ENCODE peak calls at places on chromosome 13, in six cellular contexts. J is effector memory CD4-positive, alpha-beta T cell; P is colonic mucosa; I is mammary epithelial cell; G is CD8-positive, alpha-beta memory T cell; W is CD8-positive, alpha-beta T cell. E is an unnamed sample. For H3K4me1, the result is how much of the 10 kb centered on the place peaks cover.

GRCh38 chr13:87274209-87274819 is 396.9 kb upstream of the SLITRK5 start:
- DNase-seq in W (no peak), J (no peak), I (peak), P (peak), G (no peak), E (peak)

GRCh38 chr13:23679214-23679613 is 109.0 kb downstream of the TNFRSF19 start:
- DNase-seq in W (no peak), I (no peak), P (no peak), G (no peak), J (no peak), E (no peak)

GRCh38 chr13:33052446-33052845 is 36.2 kb downstream of the KL start:
- DNase-seq in W (no peak), P (no peak), G (no peak), J (no peak), I (no peak), E (no peak)

GRCh38 chr13:86080340-86080995 is 281.2 kb upstream of the SLITRK6 start:
- DNase-seq in I (no peak), J (no peak), W (no peak), G (no peak), P (no peak), E (no peak)

GRCh38 chr13:107573184-107573583 is 642.2 kb downstream of the LIG4 start:
- DNase-seq in I (no peak), W (no peak), J (no peak), G (no peak), P (no peak), E (no peak)

GRCh38 chr13:32323912-32324311 is 8.6 kb downstream of the BRCA2 start:
- DNase-seq in I (peak), J (no peak), P (no peak), G (no peak), W (no peak), E (no peak)

GRCh38 chr13:96238241-96238640 is 148.3 kb downstream of the HS6ST3 start:
- DNase-seq in P (no peak), I (no peak), W (no peak), G (no peak), J (no peak), E (no peak)

GRCh38 chr13:95128045-95128643 is 173.1 kb downstream of the ABCC4 start:
- DNase-seq in G (no peak), P (no peak), I (no peak), W (no peak), J (no peak), E (no peak)

GRCh38 chr13:73698859-73699258 is 435.3 kb downstream of the KLF12 start:
- DNase-seq in P (no peak), W (no peak), I (no peak), G (no peak), J (no peak), E (no peak)

GRCh38 chr13:94764576-94765321 is 52.4 kb upstream of the SOX21 start:
- DNase-seq in P (no peak), G (no peak), W (no peak), J (no peak), I (no peak), E (no peak)

GRCh38 chr13:107111248-107111647 is 543.3 kb upstream of the ARGLU1 start:
- DNase-seq in G (no peak), I (no peak), W (no peak), P (no peak), J (no peak), E (no peak)

GRCh38 chr13:83350569-83350968 is 531.7 kb downstream of the SLITRK1 start:
- DNase-seq in J (no peak), P (no peak), G (no peak), W (no peak), I (peak), E (no peak)

GRCh38 chr13:99967884-99968520 is 3.6 kb downstream of the ZIC5 start:
- DNase-seq in J (no peak), I (no peak), P (no peak), G (no peak), W (no peak), E (no peak)

GRCh38 chr13:46369506-46370268 is 17.4 kb downstream of the RUBCNL start:
- DNase-seq in I (peak), G (no peak), J (no peak), W (no peak), P (no peak), E (no peak)

GRCh38 chr13:32222046-32222676 is 93.0 kb downstream of the ZAR1L start:
- DNase-seq in I (no peak), W (no peak), P (no peak), G (no peak), J (no peak), E (no peak)

GRCh38 chr13:113884821-113885220 is 20.9 kb upstream of the GAS6 start:
- DNase-seq in G (no peak), P (no peak), J (no peak), I (no peak), W (no peak), E (no peak)

GRCh38 chr13:114142640-114143490 is 10.4 kb upstream of the RASA3 start:
- DNase-seq in W (peak), G (peak), J (peak), P (peak), I (no peak), E (no peak)

GRCh38 chr13:94433055-94433947 is 46.2 kb downstream of the DCT start:
- DNase-seq in W (no peak), G (no peak), I (no peak), P (no peak), J (no peak), E (no peak)

DNA sequence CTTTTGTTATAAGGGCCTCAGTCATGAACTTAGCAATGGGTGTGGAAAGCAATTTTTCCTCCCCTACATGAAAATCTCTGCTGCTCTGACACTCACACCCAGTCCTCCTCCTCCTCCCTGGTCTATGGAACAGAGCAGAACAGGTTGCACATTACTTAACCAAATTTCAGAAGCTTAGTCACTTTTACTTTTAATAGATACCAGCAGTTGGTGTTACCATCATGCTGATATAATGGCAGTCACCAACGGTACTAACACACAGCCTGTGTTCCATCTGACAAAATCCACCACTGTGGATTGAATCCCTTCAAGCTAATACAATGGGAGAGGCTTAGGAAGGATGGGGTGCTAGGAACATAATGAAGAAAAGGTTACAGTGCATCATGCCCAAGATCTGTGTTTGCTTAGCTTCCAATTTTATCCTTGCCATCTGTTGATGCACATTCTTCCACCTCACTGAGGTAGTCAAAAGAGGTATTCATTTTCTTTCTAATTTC is 9.8 kb downstream of the TPT1 start:
- DNase-seq in P (no peak), G (no peak), J (no peak), W (no peak), I (peak), E (no peak)
- H3K4me1 ChIP-seq in P (under half), G (half or more), J (half or more), W (half or more), I (half or more), E (under half)

GRCh38 chr13:27261376-27261775 is 9.3 kb upstream of the RASL11A start:
- DNase-seq in I (no peak), J (no peak), G (no peak), W (no peak), P (no peak), E (no peak)

GRCh38 chr13:27264648-27265047 is 6.0 kb upstream of the RASL11A start:
- DNase-seq in W (no peak), P (no peak), G (no peak), I (no peak), J (no peak), E (no peak)

GRCh38 chr13:27264181-27264580 is 6.4 kb upstream of the RASL11A start:
- DNase-seq in G (no peak), I (no peak), P (no peak), J (no peak), W (no peak), E (no peak)

GRCh38 chr13:27262546-27262945 is 8.1 kb upstream of the RASL11A start:
- DNase-seq in W (no peak), J (no peak), P (no peak), I (no peak), G (no peak), E (no peak)

DNA sequence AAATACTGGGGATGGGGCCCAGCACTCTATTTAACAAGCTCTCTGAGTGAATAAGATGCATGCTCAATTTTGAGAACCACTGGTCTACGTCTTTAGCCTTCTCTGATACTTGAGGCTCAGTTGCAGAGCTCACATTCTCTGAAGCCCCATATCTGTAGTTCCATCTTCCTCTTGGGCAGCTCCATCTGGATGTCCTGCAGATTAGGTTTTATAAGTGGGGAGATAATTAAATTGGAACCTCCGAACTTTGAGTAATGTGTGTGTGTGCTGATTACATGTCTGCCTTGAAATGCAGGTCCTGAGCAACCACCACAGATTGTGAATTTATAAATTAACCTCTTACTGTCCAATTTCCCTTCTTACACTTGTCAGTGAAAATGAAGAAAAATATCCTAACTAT is 7.2 kb upstream of the RASL11A start:
- DNase-seq in G (no peak), W (no peak), I (no peak), J (no peak), P (no peak), E (no peak)
- H3K4me1 ChIP-seq in G (under half), W (under half), I (under half), J (under half), P (under half), E (under half)

DNA sequence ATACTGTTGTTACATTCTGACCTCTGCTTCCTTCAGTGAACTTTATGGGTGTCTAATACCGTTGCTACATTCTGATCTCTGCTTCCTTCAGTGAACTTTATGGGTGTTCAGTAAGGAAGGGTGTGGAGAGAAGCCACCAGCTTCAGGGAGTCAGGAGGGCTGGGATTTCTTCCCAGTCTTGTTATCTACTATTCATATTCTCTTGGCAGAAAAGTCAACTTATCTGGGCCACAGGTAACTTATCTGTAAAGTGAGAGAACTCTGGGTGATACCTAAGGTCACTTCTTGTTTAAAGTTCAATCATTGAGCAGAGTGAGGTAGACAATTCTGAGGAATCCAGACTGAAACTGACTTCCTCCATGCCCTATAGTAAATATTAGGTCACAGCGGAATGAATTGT is 71.2 kb upstream of the STK24 start:
- DNase-seq in I (no peak), J (no peak), P (peak), G (no peak), W (no peak), E (no peak)
- H3K4me1 ChIP-seq in I (under half), J (under half), P (under half), G (under half), W (under half), E (under half)

GRCh38 chr13:50651916-50652315 is 191.6 kb downstream of the DLEU7 start:
- DNase-seq in W (no peak), J (no peak), G (no peak), I (no peak), P (no peak), E (no peak)
- H3K4me1 ChIP-seq in W (under half), J (under half), G (under half), I (under half), P (under half), E (under half)

GRCh38 chr13:78598933-78599332 is 4.4 kb downstream of the POU4F1 start:
- DNase-seq in P (no peak), W (no peak), G (no peak), I (no peak), J (no peak), E (no peak)
- H3K4me1 ChIP-seq in P (under half), W (under half), G (under half), I (under half), J (under half), E (under half)

GRCh38 chr13:44874176-44874575 is 115.1 kb downstream of the NUFIP1 start:
- DNase-seq in G (no peak), I (no peak), P (no peak), W (no peak), J (no peak), E (no peak)
- H3K4me1 ChIP-seq in G (under half), I (under half), P (under half), W (under half), J (under half), E (under half)

DNA sequence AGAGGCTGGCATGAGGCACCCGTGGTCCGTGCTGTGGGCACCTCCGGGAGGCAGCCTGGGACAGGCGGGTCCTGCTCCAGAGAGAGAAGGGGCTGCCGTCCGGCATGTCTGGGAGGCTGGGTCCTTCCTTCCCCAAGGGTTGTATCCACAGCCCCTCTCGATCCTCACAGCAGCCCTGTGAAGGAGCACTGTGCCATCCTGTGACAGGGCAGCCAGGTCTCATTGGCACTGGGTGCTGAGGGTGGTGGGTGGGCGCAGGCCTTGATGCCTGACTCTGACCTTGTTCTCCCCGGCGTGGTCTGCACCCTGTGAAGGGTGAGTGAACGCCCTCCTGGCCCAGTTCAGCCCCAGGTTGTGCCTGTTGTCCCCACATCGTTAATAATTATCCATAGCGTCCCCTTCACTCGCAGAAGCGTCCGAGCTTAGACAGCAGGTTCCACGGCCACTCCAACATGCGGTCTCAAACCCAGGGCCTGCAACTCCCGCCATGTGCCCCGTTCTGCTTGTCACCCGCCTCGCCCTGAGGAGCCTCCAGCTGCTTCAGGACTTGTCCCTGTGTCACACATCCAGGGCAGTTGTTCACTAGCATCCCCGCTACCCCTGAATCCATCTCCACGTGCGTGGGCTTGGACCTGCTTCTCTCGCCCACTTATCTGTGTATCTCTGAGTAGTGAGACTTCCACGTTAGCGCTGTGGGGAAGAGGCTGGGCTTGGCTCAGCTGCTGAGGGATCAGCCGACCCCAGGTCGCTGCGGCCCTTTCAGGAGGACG is 10.6 kb downstream of the ATP11A start:
- DNase-seq in J (no peak), P (no peak), I (no peak), G (no peak), W (no peak), E (no peak)
- H3K4me1 ChIP-seq in J (under half), P (under half), I (under half), G (under half), W (under half), E (under half)

DNA sequence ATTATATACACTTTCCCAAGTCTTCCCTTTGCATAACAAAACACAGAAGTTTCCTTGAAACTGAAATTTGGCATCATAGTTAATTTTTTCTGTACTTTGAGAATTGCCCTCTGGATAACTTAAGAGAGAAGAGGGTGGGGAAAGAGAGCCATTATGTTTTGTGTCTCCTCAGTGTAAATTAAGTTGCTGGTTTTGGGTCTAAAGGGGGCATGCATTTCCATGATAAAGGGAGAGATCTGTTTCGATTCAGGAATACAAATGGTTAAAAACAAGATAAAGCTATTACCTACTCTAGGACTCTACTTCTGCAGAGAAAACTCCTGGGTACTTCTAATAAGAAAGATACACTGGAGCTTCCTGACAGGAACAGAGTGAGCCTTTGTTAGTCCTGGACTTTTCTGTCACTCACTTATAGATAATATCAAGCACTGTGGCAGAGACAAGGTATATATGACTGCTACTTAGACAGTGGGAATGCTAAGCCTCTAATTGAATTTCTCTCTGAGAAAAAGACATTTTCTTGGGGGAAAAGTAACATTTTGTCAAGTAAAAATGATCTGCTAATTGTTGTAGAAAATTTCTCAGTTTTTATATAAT is 142.8 kb upstream of the PCDH9 start:
- DNase-seq in G (no peak), J (no peak), I (no peak), W (no peak), P (no peak), E (no peak)
- H3K4me1 ChIP-seq in G (under half), J (under half), I (under half), W (under half), P (under half), E (under half)

DNA sequence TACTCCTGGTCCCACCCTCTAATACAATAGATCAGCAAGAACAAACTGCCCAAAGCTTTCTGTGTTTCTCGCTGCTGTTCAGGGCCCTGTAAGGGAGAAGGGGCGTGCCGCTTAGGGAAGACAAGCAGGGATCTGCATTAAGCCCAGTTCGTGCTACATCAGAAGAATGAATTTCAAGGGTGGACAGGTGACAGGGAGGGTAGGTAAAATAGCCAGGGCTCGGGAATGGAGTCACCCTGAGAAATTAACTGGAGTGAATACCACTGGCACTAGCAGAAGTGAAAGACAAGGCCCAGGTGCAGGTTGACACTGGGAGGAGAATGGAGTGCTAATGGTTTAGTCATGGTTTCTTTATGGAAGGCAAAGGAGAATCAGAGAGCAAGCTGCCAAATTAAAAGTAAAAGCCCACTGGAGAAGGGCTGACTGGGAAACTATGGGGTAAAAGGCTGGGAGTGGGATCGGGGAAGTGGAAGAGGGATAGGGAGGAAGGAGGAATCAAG is 183.1 kb upstream of the TSC22D1 start:
- DNase-seq in G (no peak), P (peak), J (no peak), W (no peak), I (peak), E (no peak)
- H3K4me1 ChIP-seq in G (under half), P (under half), J (under half), W (under half), I (half or more), E (under half)

GRCh38 chr13:49998714-49999624 is 2.1 kb downstream of the TRIM13 start:
- DNase-seq in W (no peak), G (no peak), P (no peak), I (no peak), J (no peak), E (no peak)

GRCh38 chr13:49996166-49996915 is 501 bp upstream of the TRIM13 start:
- DNase-seq in I (peak), W (peak), J (peak), G (peak), P (peak), E (peak)

GRCh38 chr13:49995535-49996165 is 1.2 kb upstream of the TRIM13 start:
- DNase-seq in G (no peak), W (no peak), P (no peak), J (no peak), I (no peak), E (no peak)

GRCh38 chr13:49997935-49998334 is 1.1 kb downstream of the TRIM13 start:
- DNase-seq in G (no peak), J (no peak), P (peak), W (no peak), I (no peak), E (no peak)

GRCh38 chr13:49996951-49997895 is at the start of gene TRIM13:
- DNase-seq in I (peak), J (peak), G (peak), W (peak), P (peak), E (peak)
- H3K4me1 ChIP-seq in I (under half), J (under half), G (under half), W (under half), P (under half), E (under half)

E was measured in testis.